ENCODE peak calls at places on chromosomes 2 and 18, in five cellular contexts. W is K562, G is GM12878, Y is H1, X is HepG2. M is an unnamed sample. For H3K4me1, the result is how much of the 10 kb centered on the place peaks cover.

GRCh38 chr2:172404824-172405223 is 22.6 kb upstream of the ITGA6 start:
- DNase-seq in X (no peak), W (no peak), Y (no peak), G (no peak), M (no peak)

GRCh38 chr18:60654298-60654697 is 281.7 kb upstream of the MC4R start:
- DNase-seq in W (no peak), G (no peak), X (no peak), Y (no peak), M (no peak)

GRCh38 chr2:170181602-170182001 is 3.7 kb downstream of the MYO3B start:
- DNase-seq in X (no peak), Y (no peak), W (no peak), G (no peak), M (no peak)

GRCh38 chr2:89850481-89850880 is 1159.0 kb downstream of the RPIA start:
- DNase-seq in X (no peak), G (no peak), W (no peak), Y (no peak), M (no peak)

GRCh38 chr18:56919190-56919589 is 227.7 kb upstream of the BOD1L2 start:
- DNase-seq in W (no peak), G (no peak), Y (no peak), X (no peak), M (no peak)

GRCh38 chr2:69375494-69376353 is 11.3 kb downstream of the GFPT1 start:
- DNase-seq in Y (no peak), W (peak), X (no peak), G (no peak), M (peak)

GRCh38 chr2:226187126-226187525 is 612.5 kb downstream of the IRS1 start:
- DNase-seq in Y (no peak), G (no peak), W (no peak), X (no peak), M (no peak)

GRCh38 chr18:79798346-79798998 is 734 bp downstream of the KCNG2 start:
- DNase-seq in W (no peak), G (no peak), Y (peak), X (no peak), M (no peak)

GRCh38 chr2:226215902-226216503 is 583.6 kb downstream of the IRS1 start:
- DNase-seq in Y (peak), G (no peak), W (peak), X (peak), M (peak)

GRCh38 chr2:165055081-165055879 is 100.0 kb upstream of the SLC38A11 start:
- DNase-seq in W (no peak), Y (no peak), X (no peak), G (no peak), M (no peak)

GRCh38 chr2:70767699-70768584 is at the start of gene ADD2:
- DNase-seq in W (peak), Y (peak), X (no peak), G (no peak), M (no peak)

GRCh38 chr2:130963849-130964793 is 127.4 kb downstream of the ARHGEF4 start:
- DNase-seq in G (no peak), X (no peak), W (peak), Y (peak), M (no peak)

GRCh38 chr2:43009448-43009847 is 217.0 kb downstream of the ZFP36L2 start:
- DNase-seq in Y (no peak), G (no peak), W (no peak), X (no peak), M (no peak)

GRCh38 chr2:205593891-205594290 is 88.4 kb upstream of the NRP2 start:
- DNase-seq in G (no peak), X (no peak), W (no peak), Y (no peak), M (no peak)

GRCh38 chr2:46014911-46015654 is 282.1 kb upstream of the EPAS1 start:
- DNase-seq in G (no peak), W (no peak), X (no peak), Y (peak), M (no peak)

GRCh38 chr2:96106991-96107882 is 9.1 kb downstream of the ADRA2B start:
- DNase-seq in G (no peak), Y (no peak), X (no peak), W (no peak), M (no peak)

GRCh38 chr2:171541202-171541884 is 19.1 kb downstream of the CYBRD1 start:
- DNase-seq in W (peak), G (no peak), Y (peak), X (no peak), M (no peak)

GRCh38 chr2:27442282-27442980 is at the start of gene KRTCAP3:
- DNase-seq in W (no peak), G (no peak), X (no peak), Y (peak), M (peak)

GRCh38 chr2:113211226-113212105 is 37.7 kb downstream of the PSD4 start:
- DNase-seq in X (peak), G (no peak), W (no peak), Y (no peak), M (peak)

GRCh38 chr2:201126308-201127127 is 10.6 kb downstream of the CFLAR start:
- DNase-seq in W (peak), Y (no peak), G (no peak), X (no peak), M (no peak)

GRCh38 chr2:127191331-127192219 is 28.5 kb downstream of the CYP27C1 start:
- DNase-seq in W (no peak), Y (no peak), G (no peak), X (no peak), M (no peak)

GRCh38 chr2:127187081-127187775 is 32.9 kb downstream of the CYP27C1 start:
- DNase-seq in Y (no peak), X (no peak), G (no peak), W (no peak), M (no peak)

GRCh38 chr2:127187831-127188230 is 32.3 kb downstream of the CYP27C1 start:
- DNase-seq in W (no peak), Y (no peak), X (no peak), G (no peak), M (no peak)

GRCh38 chr2:127185720-127186119 is 34.4 kb downstream of the CYP27C1 start:
- DNase-seq in Y (no peak), X (no peak), W (no peak), G (no peak), M (no peak)

DNA sequence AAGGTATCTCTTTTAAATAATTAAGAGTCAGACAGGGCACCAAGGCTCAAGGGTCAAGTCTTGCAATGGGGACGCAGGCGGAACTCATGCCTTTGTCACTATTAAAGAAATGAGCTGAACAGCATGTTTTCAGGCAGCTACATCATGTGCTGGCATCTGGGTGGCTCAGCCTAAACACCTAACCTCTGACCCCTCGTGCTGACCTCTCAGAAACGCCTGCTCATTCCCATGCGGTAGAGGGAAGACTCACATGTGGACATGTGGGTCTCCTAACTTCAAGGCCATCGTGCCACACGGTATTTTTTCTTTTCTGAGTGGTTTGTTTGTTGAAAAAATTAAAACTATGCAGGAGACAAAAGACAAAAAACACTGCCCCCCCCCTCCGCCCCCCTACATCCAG is 31.3 kb downstream of the CYP27C1 start:
- DNase-seq in X (no peak), Y (no peak), W (no peak), G (no peak), M (no peak)
- TF ChIP-seq SRF in X (no peak), Y (no peak), W (no peak), G (no peak), M (no peak)

GRCh38 chr18:24259869-24260662 is 121.2 kb downstream of the CABYR start:
- DNase-seq in G (no peak), W (no peak), Y (no peak), X (no peak), M (no peak)
- H3K4me1 ChIP-seq in G (under half), W (under half), Y (under half), X (under half), M (under half)

DNA sequence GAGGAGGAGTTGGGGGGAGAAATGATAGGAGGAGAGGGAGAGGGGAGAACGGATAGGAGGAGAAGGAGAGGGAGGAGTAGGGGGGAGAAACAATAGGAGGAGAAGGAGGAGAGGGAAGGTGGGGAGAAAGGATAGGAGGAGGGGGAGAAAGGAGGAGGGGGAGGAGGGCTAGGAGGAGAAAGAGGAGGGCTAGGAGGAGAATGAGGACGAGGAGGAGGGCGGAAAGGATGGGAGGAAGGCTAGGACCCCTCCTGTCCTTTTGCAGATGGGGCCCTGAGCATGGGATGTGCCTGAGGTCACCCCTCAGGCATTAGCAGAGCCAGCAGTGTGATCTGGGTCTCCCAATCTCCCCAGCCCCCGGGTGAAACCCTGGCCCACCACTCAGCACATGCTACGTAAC is 642 bp upstream of the ANO7 start:
- DNase-seq in W (no peak), X (no peak), G (no peak), Y (no peak), M (no peak)
- TF ChIP-seq SRF in W (no peak), X (no peak), G (no peak), Y (no peak), M (no peak)

GRCh38 chr2:237251959-237252358 is 162.0 kb downstream of the COL6A3 start:
- DNase-seq in G (no peak), W (no peak), X (no peak), Y (no peak), M (no peak)

GRCh38 chr2:237253046-237253723 is 160.8 kb downstream of the COL6A3 start:
- DNase-seq in G (no peak), W (no peak), X (no peak), Y (no peak), M (no peak)

GRCh38 chr2:237254911-237255578 is 158.9 kb downstream of the COL6A3 start:
- DNase-seq in G (no peak), X (no peak), W (no peak), Y (no peak), M (no peak)

GRCh38 chr2:237256845-237257244 is 157.1 kb downstream of the COL6A3 start:
- DNase-seq in X (no peak), W (no peak), Y (no peak), G (no peak), M (no peak)

DNA sequence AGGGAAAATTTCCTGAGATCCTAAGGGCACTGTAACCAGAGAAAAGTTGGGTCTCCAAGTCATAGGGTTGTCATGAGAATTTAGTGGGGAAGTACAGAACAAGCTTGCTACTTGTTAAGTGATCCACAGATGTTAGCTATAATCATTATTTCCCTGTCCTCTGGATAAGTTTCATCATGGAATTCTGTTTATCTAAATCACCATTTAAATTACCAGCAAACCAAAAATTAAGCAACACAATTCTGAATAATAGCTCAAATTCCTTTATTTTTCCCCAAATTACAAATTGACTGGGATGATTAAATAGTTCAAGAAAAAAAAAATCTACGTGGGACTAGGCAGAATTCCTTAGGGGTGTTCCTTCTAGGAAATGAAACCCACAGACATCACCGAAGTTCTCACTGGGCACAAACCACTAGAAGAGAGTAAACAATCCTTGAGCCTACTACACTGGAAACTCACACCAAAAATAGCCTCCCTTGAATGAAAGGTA is 159.5 kb downstream of the COL6A3 start:
- DNase-seq in W (no peak), G (no peak), Y (no peak), X (no peak), M (no peak)
- H3K4me1 ChIP-seq in W (under half), G (under half), Y (under half), X (under half), M (under half)

DNA sequence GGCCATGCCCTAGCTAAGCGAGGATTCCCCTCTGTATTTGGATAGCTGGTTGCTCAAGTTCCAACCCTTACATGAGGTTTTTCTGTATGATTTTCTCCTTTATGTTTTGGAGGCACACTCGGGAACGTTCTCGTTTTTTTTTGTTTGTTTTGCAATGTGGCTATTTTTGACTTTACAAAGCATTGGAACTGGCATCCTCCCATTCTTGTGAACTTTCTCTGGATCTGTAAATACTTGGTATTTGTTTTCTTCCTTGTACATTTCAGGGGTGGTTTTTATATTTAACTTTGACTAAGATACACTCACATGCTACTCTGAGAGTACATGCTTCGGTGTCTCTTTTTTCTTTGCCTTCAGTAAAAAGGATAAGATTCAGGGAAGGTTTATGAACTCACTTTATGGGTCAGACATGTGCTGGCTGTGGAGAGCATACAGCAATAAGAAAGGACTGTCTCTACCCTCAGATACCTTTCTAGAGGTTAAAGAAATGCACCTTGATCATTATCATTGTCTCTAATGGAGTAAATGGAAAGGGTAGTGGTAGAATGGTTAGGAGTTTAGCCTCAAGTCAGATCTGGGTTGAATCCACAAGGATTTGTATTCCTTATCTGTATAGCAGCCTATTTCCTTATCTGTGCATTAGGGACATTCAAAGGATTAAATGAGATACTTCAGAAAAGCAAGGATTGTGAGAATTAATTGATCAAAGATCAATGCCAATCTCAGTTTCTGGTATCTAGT is 61.9 kb downstream of the MEIS1 start:
- DNase-seq in G (no peak), X (no peak), Y (no peak), W (no peak), M (no peak)
- TF ChIP-seq SRF in G (no peak), X (no peak), Y (no peak), W (no peak), M (no peak)

M was measured in HCT116.